ENCODE peak calls at places on chromosome 12, in five cellular contexts. J is ovary, Q is mucosa of descending colon, N is heart left ventricle, R is astrocyte. W is an unnamed sample.

GRCh38 chr12:11228268-11228879 is 41.1 kb downstream of the PRB3 start:
- DNase-seq in J (no peak), Q (peak; percentile 32), N (no peak), R (peak; percentile 2), W (peak; percentile 59)

GRCh38 chr12:101013993-101014392 is 196.0 kb downstream of the SLC5A8 start:
- DNase-seq in J (no peak), Q (no peak), N (no peak), R (no peak), W (no peak)

GRCh38 chr12:70919597-70920035 is 922 bp downstream of the PTPRR start:
- DNase-seq in J (no peak), Q (no peak), N (no peak), R (peak; percentile 1), W (peak; percentile 36)

GRCh38 chr12:8697476-8698131 is at the start of gene RIMKLB:
- DNase-seq in J (peak; percentile 94), Q (peak; percentile 82), N (peak; percentile 87), R (peak; percentile 61), W (peak; percentile 63)

GRCh38 chr12:13609874-13610273 is 371.5 kb downstream of the GRIN2B start:
- DNase-seq in J (no peak), Q (no peak), N (no peak), R (no peak), W (no peak)

GRCh38 chr12:18468521-18469075 is 207.3 kb downstream of the PIK3C2G start:
- DNase-seq in J (no peak), Q (no peak), N (no peak), R (peak; percentile 80), W (peak; percentile 30)

GRCh38 chr12:122318607-122319311 is 52.5 kb upstream of the VPS33A start:
- DNase-seq in J (no peak), Q (no peak), N (no peak), R (peak; percentile 96), W (peak; percentile 99)

GRCh38 chr12:56688846-56689113 is 696 bp upstream of the PTGES3 start:
- DNase-seq in J (no peak), Q (no peak), N (no peak), R (no peak), W (no peak)

GRCh38 chr12:16165506-16165905 is 112.0 kb downstream of the SLC15A5 start:
- DNase-seq in J (no peak), Q (no peak), N (no peak), R (peak; percentile 21), W (peak; percentile 75)

GRCh38 chr12:12265571-12266388 is 1.1 kb downstream of the LRP6 start:
- DNase-seq in J (no peak), Q (peak; percentile 30), N (no peak), R (peak; percentile 59), W (peak; percentile 73)

GRCh38 chr12:10672231-10672868 is 1.5 kb downstream of the STYK1 start:
- DNase-seq in J (no peak), Q (peak; percentile 77), N (no peak), R (no peak), W (no peak)

GRCh38 chr12:116564080-116564479 is 4.9 kb downstream of the MAP1LC3B2 start:
- DNase-seq in J (no peak), Q (no peak), N (no peak), R (no peak), W (no peak)

GRCh38 chr12:127652281-127652680 is 614.7 kb upstream of the TMEM132C start:
- DNase-seq in J (no peak), Q (no peak), N (no peak), R (peak; percentile 51), W (no peak)

GRCh38 chr12:64968989-64969819 is 144.8 kb downstream of the TBC1D30 start:
- DNase-seq in J (no peak), Q (no peak), N (no peak), R (no peak), W (peak; percentile 36)

GRCh38 chr12:89258240-89258969 is 93.9 kb downstream of the DUSP6 start:
- DNase-seq in J (no peak), Q (no peak), N (no peak), R (no peak), W (no peak)

GRCh38 chr12:122659579-122659978 is 43.6 kb downstream of the HCAR2 start:
- DNase-seq in J (no peak), Q (no peak), N (peak; percentile 77), R (no peak), W (no peak)

GRCh38 chr12:53567961-53568360 is 58.2 kb downstream of the ATF7 start:
- DNase-seq in J (no peak), Q (no peak), N (no peak), R (peak; percentile 44), W (peak; percentile 65)

GRCh38 chr12:78120866-78121590 is 290.3 kb downstream of the NAV3 start:
- DNase-seq in J (no peak), Q (no peak), N (no peak), R (no peak), W (peak; percentile 82)

GRCh38 chr12:123022846-123023245 is 42.4 kb downstream of the ARL6IP4 start:
- DNase-seq in J (no peak), Q (no peak), N (peak; percentile 22), R (no peak), W (no peak)

GRCh38 chr12:120229583-120230325 is 28.8 kb upstream of the RPLP0 start:
- DNase-seq in J (no peak), Q (peak; percentile 61), N (no peak), R (no peak), W (peak; percentile 56)

GRCh38 chr12:103279444-103279843 is 216.3 kb downstream of the C12orf42 start:
- DNase-seq in J (no peak), Q (no peak), N (no peak), R (no peak), W (no peak)

GRCh38 chr12:12449533-12450025 is 92.7 kb downstream of the BORCS5 start:
- DNase-seq in J (no peak), Q (no peak), N (no peak), R (no peak), W (no peak)

GRCh38 chr12:29611906-29612305 is 114.4 kb upstream of the OVCH1 start:
- DNase-seq in J (no peak), Q (no peak), N (no peak), R (peak; percentile 86), W (peak; percentile 80)

GRCh38 chr12:123444396-123445026 is 8.0 kb upstream of the RILPL2 start:
- DNase-seq in J (no peak), Q (no peak), N (no peak), R (peak; percentile 15), W (peak; percentile 88)

GRCh38 chr12:119448737-119449136 is 114.2 kb downstream of the CCDC60 start:
- DNase-seq in J (no peak), Q (no peak), N (no peak), R (no peak), W (no peak)

GRCh38 chr12:121427556-121428055 is 27.7 kb downstream of the RNF34 start:
- DNase-seq in J (no peak), Q (no peak), N (no peak), R (no peak), W (no peak)

GRCh38 chr12:28212182-28212581 is 21.9 kb downstream of the CCDC91 start:
- DNase-seq in J (no peak), Q (no peak), N (no peak), R (no peak), W (no peak)
- TF ChIP-seq CTCF in J (no peak), Q (no peak), N (no peak), R (no peak), W (no peak)

GRCh38 chr12:130162267-130162666 is at the start of gene FZD10:
- DNase-seq in J (peak; percentile 71), Q (peak; percentile 46), N (peak; percentile 46), R (no peak), W (no peak)
- H3K4me3 ChIP-seq in J (peak within 1 kb of the TSS; percentile 24), Q (no peak within 1 kb of the TSS), N (peak within 1 kb of the TSS; percentile 54), R (no peak within 1 kb of the TSS), W (no peak within 1 kb of the TSS)

DNA sequence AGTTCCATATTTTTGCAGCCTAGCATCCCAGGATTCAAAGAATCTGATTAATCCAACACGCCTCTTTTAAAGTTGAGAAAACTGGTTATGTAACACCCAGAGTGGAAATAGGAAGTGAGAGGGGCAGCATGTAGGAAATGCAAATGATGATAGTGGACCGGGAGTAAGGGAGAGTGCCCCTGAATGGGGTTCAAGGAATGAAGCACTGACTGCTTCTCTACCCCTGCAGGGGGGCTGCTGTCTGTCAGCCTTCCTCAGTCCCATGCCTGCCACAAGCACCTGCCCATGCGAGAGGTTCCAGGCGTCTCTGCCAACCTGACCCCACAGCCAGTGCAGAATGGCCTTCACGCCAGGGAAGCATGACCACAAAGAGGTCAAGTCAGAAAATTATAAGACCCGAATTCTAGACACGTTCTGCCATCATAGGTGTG is 126.5 kb upstream of the CCND2 start:
- DNase-seq in J (no peak), Q (no peak), N (no peak), R (no peak), W (no peak)
- TF ChIP-seq CTCF in J (no peak), Q (no peak), N (no peak), R (no peak), W (no peak)

DNA sequence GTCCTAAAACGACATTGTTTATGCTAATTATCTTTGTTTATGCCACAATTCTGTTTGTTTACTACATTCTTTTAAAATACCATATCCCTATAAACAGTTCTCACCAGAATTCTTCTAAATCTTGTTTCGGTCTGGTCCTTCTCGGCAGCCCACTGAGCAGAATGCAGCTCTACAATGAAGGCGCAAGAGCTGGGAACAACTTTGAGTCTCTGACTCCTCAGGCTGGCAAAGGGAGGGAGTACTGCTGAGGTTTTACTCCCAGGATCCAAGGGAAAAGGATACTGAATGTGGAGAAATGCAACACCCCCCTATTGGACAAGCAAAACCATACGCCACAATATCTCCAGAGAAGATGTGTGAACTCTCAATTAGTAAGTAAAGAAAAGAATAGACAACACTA is 5.4 kb downstream of the SOX5 start:
- DNase-seq in J (no peak), Q (no peak), N (no peak), R (no peak), W (no peak)
- H3K4me3 ChIP-seq in J (no peak overlapping the region), Q (no peak overlapping the region), N (no peak overlapping the region), R (no peak overlapping the region), W (no peak overlapping the region)

GRCh38 chr12:46370792-46371717 is 1.5 kb downstream of the SLC38A2 start:
- DNase-seq in J (peak; percentile 95), Q (peak; percentile 94), N (peak; percentile 92), R (peak; percentile 66), W (peak; percentile 80)
- TF ChIP-seq CTCF in J (no peak), Q (no peak), N (no peak), R (no peak), W (no peak)